ENCODE peak calls at places on chromosomes 4 and X, in eight cellular contexts. X, Q, N, M, K, U, E and A are unnamed samples.

GRCh38 chrX:40278340-40279090 is 180.8 kb upstream of the BCOR start:
- DNase-seq in X (no peak), Q (no peak), N (peak), M (no peak), K (no peak), U (peak), E (no peak), A (no peak)

GRCh38 chr4:187268940-187269339 is 545.3 kb upstream of the FAT1 start:
- DNase-seq in X (no peak), Q (peak), N (no peak), M (peak), K (no peak), U (no peak), E (no peak), A (no peak)

GRCh38 chr4:121071640-121072037 is 696 bp downstream of the NDNF start:
- DNase-seq in X (no peak), Q (no peak), N (no peak), M (no peak), K (no peak), U (no peak), E (no peak), A (no peak)

GRCh38 chr4:188534917-188535316 is 395.7 kb downstream of the TRIML1 start:
- DNase-seq in X (no peak), Q (no peak), N (no peak), M (no peak), K (no peak), U (no peak), E (no peak), A (no peak)

GRCh38 chrX:48897157-48897620 is 379 bp downstream of the TIMM17B start:
- DNase-seq in X (peak), Q (peak), N (peak), M (peak), K (peak), U (peak), E (peak), A (peak)

GRCh38 chr4:134024251-134024650 is 177.3 kb downstream of the PABPC4L start:
- DNase-seq in X (no peak), Q (no peak), N (peak), M (no peak), K (no peak), U (no peak), E (no peak), A (no peak)

GRCh38 chr4:158856852-158857251 is 88.0 kb downstream of the FNIP2 start:
- DNase-seq in X (no peak), Q (peak), N (peak), M (peak), K (no peak), U (no peak), E (no peak), A (no peak)

GRCh38 chr4:169070895-169071218 is 60.8 kb upstream of the CBR4 start:
- DNase-seq in X (no peak), Q (no peak), N (peak), M (peak), K (peak), U (no peak), E (no peak), A (peak)

GRCh38 chr4:104465620-104466019 is 29.1 kb downstream of the CXXC4 start:
- DNase-seq in X (no peak), Q (no peak), N (no peak), M (no peak), K (no peak), U (no peak), E (no peak), A (no peak)

GRCh38 chr4:139584784-139585183 is 28.8 kb upstream of the SETD7 start:
- DNase-seq in X (no peak), Q (no peak), N (no peak), M (no peak), K (no peak), U (no peak), E (no peak), A (no peak)

GRCh38 chr4:686371-687040 is 2.4 kb downstream of the SLC49A3 start:
- DNase-seq in X (peak), Q (no peak), N (no peak), M (no peak), K (no peak), U (no peak), E (no peak), A (no peak)

GRCh38 chrX:78652971-78653822 is 5.9 kb downstream of the RTL3 start:
- DNase-seq in X (no peak), Q (peak), N (no peak), M (no peak), K (no peak), U (no peak), E (no peak), A (no peak)

GRCh38 chrX:150544222-150544787 is 24.1 kb upstream of the MTM1 start:
- DNase-seq in X (no peak), Q (no peak), N (peak), M (peak), K (no peak), U (no peak), E (no peak), A (no peak)

GRCh38 chrX:41559662-41560061 is 112.5 kb downstream of the NYX start:
- DNase-seq in X (no peak), Q (peak), N (no peak), M (no peak), K (no peak), U (no peak), E (no peak), A (no peak)

GRCh38 chrX:68455151-68455510 is 21.8 kb upstream of the OPHN1 start:
- DNase-seq in X (no peak), Q (no peak), N (no peak), M (no peak), K (no peak), U (no peak), E (no peak), A (no peak)

GRCh38 chr4:71184195-71184781 is 154.5 kb upstream of the SLC4A4 start:
- DNase-seq in X (peak), Q (peak), N (peak), M (peak), K (peak), U (no peak), E (peak), A (no peak)

GRCh38 chrX:17656035-17656418 is 81.3 kb upstream of the SCML1 start:
- DNase-seq in X (no peak), Q (no peak), N (no peak), M (no peak), K (no peak), U (no peak), E (no peak), A (no peak)

GRCh38 chr4:95362906-95363578 is 185.7 kb downstream of the UNC5C start:
- DNase-seq in X (no peak), Q (no peak), N (no peak), M (peak), K (no peak), U (no peak), E (peak), A (no peak)

GRCh38 chrX:49947778-49948177 is 25.4 kb downstream of the CLCN5 start:
- DNase-seq in X (no peak), Q (no peak), N (no peak), M (no peak), K (no peak), U (no peak), E (no peak), A (no peak)

GRCh38 chrX:128818690-128819089 is 704.6 kb downstream of the SMARCA1 start:
- DNase-seq in X (no peak), Q (no peak), N (no peak), M (no peak), K (no peak), U (no peak), E (no peak), A (no peak)

GRCh38 chrX:7215842-7216241 is 67.9 kb upstream of the PUDP start:
- DNase-seq in X (no peak), Q (peak), N (no peak), M (no peak), K (no peak), U (no peak), E (no peak), A (no peak)

GRCh38 chr4:182752158-182752910 is 164.9 kb downstream of the DCTD start:
- DNase-seq in X (no peak), Q (peak), N (no peak), M (no peak), K (no peak), U (no peak), E (no peak), A (no peak)

GRCh38 chrX:44506688-44507087 is 36.0 kb downstream of the FUNDC1 start:
- DNase-seq in X (no peak), Q (no peak), N (no peak), M (no peak), K (no peak), U (no peak), E (no peak), A (no peak)

GRCh38 chr4:40525811-40526598 is 103.7 kb downstream of the RBM47 start:
- DNase-seq in X (no peak), Q (peak), N (peak), M (peak), K (peak), U (no peak), E (no peak), A (no peak)

GRCh38 chr4:102578819-102579218 is 77.7 kb downstream of the NFKB1 start:
- DNase-seq in X (no peak), Q (no peak), N (no peak), M (no peak), K (no peak), U (no peak), E (peak), A (no peak)

GRCh38 chr4:33780952-33781655 is 2463.2 kb downstream of the ARAP2 start:
- DNase-seq in X (no peak), Q (peak), N (no peak), M (peak), K (no peak), U (no peak), E (no peak), A (no peak)

GRCh38 chr4:1293981-1294380 is 4.3 kb downstream of the MAEA start:
- DNase-seq in X (peak), Q (no peak), N (no peak), M (no peak), K (no peak), U (no peak), E (no peak), A (no peak)

GRCh38 chr4:1615786-1616573 is 68.1 kb downstream of the FAM53A start:
- DNase-seq in X (no peak), Q (no peak), N (no peak), M (no peak), K (peak), U (no peak), E (no peak), A (no peak)

GRCh38 chr4:157052429-157053040 is 23.4 kb upstream of the GLRB start:
- DNase-seq in X (no peak), Q (no peak), N (no peak), M (no peak), K (no peak), U (no peak), E (no peak), A (no peak)

GRCh38 chr4:143336828-143337599 is at the start of gene GAB1:
- DNase-seq in X (peak), Q (peak), N (peak), M (peak), K (peak), U (peak), E (peak), A (peak)

GRCh38 chr4:40238700-40239548 is 42.1 kb downstream of the RHOH start:
- DNase-seq in X (no peak), Q (no peak), N (peak), M (no peak), K (no peak), U (peak), E (no peak), A (no peak)

GRCh38 chr4:64784125-64784524 is 374.9 kb upstream of the TECRL start:
- DNase-seq in X (no peak), Q (no peak), N (no peak), M (no peak), K (no peak), U (no peak), E (no peak), A (no peak)